ENCODE peak calls at places on chromosomes 4 and X, in five cellular contexts. One of them, this sample, is unnamed.

GRCh38 chr4:115028682-115029385 is 84.6 kb downstream of the NDST4 start:
- DNase-seq in ovary: no peak
- DNase-seq in lower leg skin: no peak
- DNase-seq in nephron progenitor cell: no peak
- DNase-seq in bronchial epithelial cell: no peak
- DNase-seq in this sample: no peak

GRCh38 chr4:89800527-89801103 is 36.3 kb downstream of the SNCA start:
- DNase-seq in ovary: no peak
- DNase-seq in lower leg skin: no peak
- DNase-seq in nephron progenitor cell: no peak
- DNase-seq in bronchial epithelial cell: peak; percentile 47
- DNase-seq in this sample: peak; percentile 2

GRCh38 chr4:38177792-38178665 is 217.8 kb downstream of the PTTG2 start:
- DNase-seq in ovary: peak; percentile 68
- DNase-seq in lower leg skin: peak; percentile 81
- DNase-seq in nephron progenitor cell: no peak
- DNase-seq in bronchial epithelial cell: no peak
- DNase-seq in this sample: peak; percentile 62

GRCh38 chr4:41752081-41752836 is 3.7 kb upstream of the PHOX2B start:
- DNase-seq in ovary: no peak
- DNase-seq in lower leg skin: no peak
- DNase-seq in nephron progenitor cell: no peak
- DNase-seq in bronchial epithelial cell: no peak
- DNase-seq in this sample: no peak

GRCh38 chrX:109485470-109486340 is 3.8 kb upstream of the GUCY2F start:
- DNase-seq in ovary: peak; percentile 34
- DNase-seq in lower leg skin: peak; percentile 44
- DNase-seq in nephron progenitor cell: peak; percentile 74
- DNase-seq in bronchial epithelial cell: peak; percentile 50
- DNase-seq in this sample: peak; percentile 76

GRCh38 chrX:113935516-113935915 is 648.4 kb upstream of the HTR2C start:
- DNase-seq in ovary: no peak
- DNase-seq in lower leg skin: no peak
- DNase-seq in nephron progenitor cell: no peak
- DNase-seq in bronchial epithelial cell: no peak
- DNase-seq in this sample: peak; percentile 2

GRCh38 chr4:95181446-95182306 is 367.1 kb downstream of the UNC5C start:
- DNase-seq in ovary: no peak
- DNase-seq in lower leg skin: no peak
- DNase-seq in nephron progenitor cell: peak; percentile 50
- DNase-seq in bronchial epithelial cell: no peak
- DNase-seq in this sample: no peak

GRCh38 chr4:152020073-152020472 is 259.3 kb upstream of the GATB start:
- DNase-seq in ovary: no peak
- DNase-seq in lower leg skin: no peak
- DNase-seq in nephron progenitor cell: no peak
- DNase-seq in bronchial epithelial cell: no peak
- DNase-seq in this sample: no peak

GRCh38 chr4:80173841-80174240 is 23.5 kb upstream of the PRDM8 start:
- DNase-seq in ovary: no peak
- DNase-seq in lower leg skin: no peak
- DNase-seq in nephron progenitor cell: no peak
- DNase-seq in bronchial epithelial cell: no peak
- DNase-seq in this sample: peak; percentile 61

GRCh38 chrX:5708209-5708608 is 520.5 kb downstream of the NLGN4X start:
- DNase-seq in ovary: no peak
- DNase-seq in lower leg skin: no peak
- DNase-seq in nephron progenitor cell: no peak
- DNase-seq in bronchial epithelial cell: no peak
- DNase-seq in this sample: no peak

GRCh38 chrX:16664626-16665025 is 14.7 kb downstream of the S100G start:
- DNase-seq in ovary: no peak
- DNase-seq in lower leg skin: no peak
- DNase-seq in nephron progenitor cell: no peak
- DNase-seq in bronchial epithelial cell: no peak
- DNase-seq in this sample: no peak
- TF ChIP-seq CTCF in ovary: no peak
- TF ChIP-seq CTCF in lower leg skin: no peak
- TF ChIP-seq CTCF in nephron progenitor cell: no peak
- TF ChIP-seq CTCF in bronchial epithelial cell: no peak
- TF ChIP-seq CTCF in this sample: no peak

GRCh38 chr4:2301221-2301642 is 39.3 kb upstream of the MXD4 start:
- DNase-seq in ovary: no peak
- DNase-seq in lower leg skin: no peak
- DNase-seq in nephron progenitor cell: no peak
- DNase-seq in bronchial epithelial cell: no peak
- DNase-seq in this sample: no peak

GRCh38 chr4:2303121-2303685 is 41.3 kb upstream of the MXD4 start:
- DNase-seq in ovary: no peak
- DNase-seq in lower leg skin: no peak
- DNase-seq in nephron progenitor cell: no peak
- DNase-seq in bronchial epithelial cell: no peak
- DNase-seq in this sample: no peak

GRCh38 chr4:2300431-2300861 is 38.5 kb upstream of the MXD4 start:
- DNase-seq in ovary: no peak
- DNase-seq in lower leg skin: no peak
- DNase-seq in nephron progenitor cell: no peak
- DNase-seq in bronchial epithelial cell: no peak
- DNase-seq in this sample: no peak

GRCh38 chr4:2302387-2303119 is 40.6 kb upstream of the MXD4 start:
- DNase-seq in ovary: no peak
- DNase-seq in lower leg skin: no peak
- DNase-seq in nephron progenitor cell: no peak
- DNase-seq in bronchial epithelial cell: no peak
- DNase-seq in this sample: no peak

GRCh38 chr4:2301806-2302205 is 39.9 kb upstream of the MXD4 start:
- DNase-seq in ovary: no peak
- DNase-seq in lower leg skin: no peak
- DNase-seq in nephron progenitor cell: no peak
- DNase-seq in bronchial epithelial cell: no peak
- DNase-seq in this sample: no peak
- TF ChIP-seq CTCF in ovary: no peak
- TF ChIP-seq CTCF in lower leg skin: no peak
- TF ChIP-seq CTCF in nephron progenitor cell: no peak
- TF ChIP-seq CTCF in bronchial epithelial cell: no peak
- TF ChIP-seq CTCF in this sample: no peak

GRCh38 chrX:136166221-136166855 is 19.0 kb downstream of the FHL1 start:
- DNase-seq in ovary: no peak
- DNase-seq in lower leg skin: no peak
- DNase-seq in nephron progenitor cell: no peak
- DNase-seq in bronchial epithelial cell: peak; percentile 39
- DNase-seq in this sample: peak; percentile 43
- TF ChIP-seq CTCF in ovary: no peak
- TF ChIP-seq CTCF in lower leg skin: no peak
- TF ChIP-seq CTCF in nephron progenitor cell: no peak
- TF ChIP-seq CTCF in bronchial epithelial cell: peak; percentile 27
- TF ChIP-seq CTCF in this sample: peak; percentile 40

DNA sequence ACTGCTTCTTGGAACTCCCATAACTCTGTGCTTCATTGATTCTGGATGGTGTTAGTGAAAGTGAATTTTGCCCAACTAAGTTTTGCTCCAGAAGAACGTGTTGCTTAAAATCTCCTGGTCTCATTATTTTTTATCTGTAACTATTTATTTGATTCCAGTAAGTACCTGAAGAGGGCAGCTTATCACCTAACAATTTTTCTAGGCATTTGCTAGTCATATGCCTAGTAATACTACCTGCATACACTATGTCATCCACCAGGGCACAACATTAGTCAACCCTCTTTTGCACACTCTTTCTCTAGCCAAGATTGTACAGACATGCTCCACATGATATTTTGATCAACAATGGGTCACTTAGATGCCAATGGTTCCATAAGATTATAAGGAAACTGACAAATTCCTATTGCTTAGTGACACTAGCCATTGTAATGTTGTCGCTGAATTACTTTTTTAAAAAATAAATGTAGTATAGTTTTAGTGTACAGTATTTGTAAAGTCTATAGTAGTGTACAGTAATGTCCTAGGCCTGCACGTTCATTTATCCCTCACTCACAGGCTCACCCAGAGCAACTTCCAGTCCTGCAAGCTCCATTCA is 499.9 kb upstream of the AADAT start:
- DNase-seq in ovary: no peak
- DNase-seq in lower leg skin: no peak
- DNase-seq in nephron progenitor cell: no peak
- DNase-seq in bronchial epithelial cell: peak; percentile 57
- DNase-seq in this sample: peak; percentile 61
- TF ChIP-seq CTCF in ovary: no peak
- TF ChIP-seq CTCF in lower leg skin: no peak
- TF ChIP-seq CTCF in nephron progenitor cell: peak; percentile 44
- TF ChIP-seq CTCF in bronchial epithelial cell: peak; percentile 21
- TF ChIP-seq CTCF in this sample: peak; percentile 34

GRCh38 chr4:169807934-169808333 is 50.2 kb upstream of the HPF1 start:
- DNase-seq in ovary: no peak
- DNase-seq in lower leg skin: no peak
- DNase-seq in nephron progenitor cell: no peak
- DNase-seq in bronchial epithelial cell: no peak
- DNase-seq in this sample: no peak

GRCh38 chr4:169803417-169803816 is 45.7 kb upstream of the HPF1 start:
- DNase-seq in ovary: no peak
- DNase-seq in lower leg skin: no peak
- DNase-seq in nephron progenitor cell: no peak
- DNase-seq in bronchial epithelial cell: peak; percentile 10
- DNase-seq in this sample: peak; percentile 13

GRCh38 chr4:169800541-169800940 is 42.8 kb upstream of the HPF1 start:
- DNase-seq in ovary: no peak
- DNase-seq in lower leg skin: no peak
- DNase-seq in nephron progenitor cell: no peak
- DNase-seq in bronchial epithelial cell: no peak
- DNase-seq in this sample: no peak

GRCh38 chr4:169799260-169799659 is 41.5 kb upstream of the HPF1 start:
- DNase-seq in ovary: no peak
- DNase-seq in lower leg skin: no peak
- DNase-seq in nephron progenitor cell: no peak
- DNase-seq in bronchial epithelial cell: no peak
- DNase-seq in this sample: no peak

DNA sequence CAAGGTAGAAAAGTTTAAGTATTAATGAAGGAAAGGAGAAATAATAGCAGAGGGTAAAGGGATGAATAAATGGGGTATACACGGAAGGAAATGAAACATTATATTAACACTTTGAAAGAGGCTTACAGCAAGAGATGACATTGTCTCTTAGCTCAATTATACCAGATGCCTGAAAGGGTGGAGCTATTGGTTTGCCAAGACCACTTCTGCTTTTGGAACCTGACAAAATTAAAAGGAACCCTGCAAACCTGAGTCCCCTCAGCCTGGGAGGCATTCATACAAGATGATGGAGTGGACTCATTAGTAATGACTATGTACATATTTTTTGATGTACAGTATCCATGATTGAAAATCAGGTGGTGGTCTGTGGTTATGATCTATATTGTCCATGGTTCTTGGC is 45.1 kb upstream of the HPF1 start:
- DNase-seq in ovary: no peak
- DNase-seq in lower leg skin: no peak
- DNase-seq in nephron progenitor cell: no peak
- DNase-seq in bronchial epithelial cell: no peak
- DNase-seq in this sample: no peak
- TF ChIP-seq CTCF in ovary: no peak
- TF ChIP-seq CTCF in lower leg skin: no peak
- TF ChIP-seq CTCF in nephron progenitor cell: no peak
- TF ChIP-seq CTCF in bronchial epithelial cell: no peak
- TF ChIP-seq CTCF in this sample: no peak

DNA sequence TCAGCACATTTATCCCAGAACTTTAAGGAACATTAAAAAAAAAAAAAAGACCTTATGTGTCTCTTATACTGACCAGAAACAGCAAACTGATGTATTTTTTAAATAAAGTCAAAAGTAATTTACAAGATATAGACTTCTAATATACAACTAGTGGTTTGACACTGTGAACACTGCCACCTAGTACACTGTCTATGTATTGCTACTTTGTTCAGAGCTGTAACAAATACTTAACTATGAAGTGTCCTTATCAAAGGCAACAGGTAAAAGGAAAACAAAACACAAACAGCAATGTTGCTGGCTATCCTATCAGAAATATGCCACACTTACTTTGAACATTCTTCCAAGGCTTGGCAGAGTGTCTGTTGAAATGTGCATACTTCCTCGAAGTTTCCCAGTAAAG is 60.4 kb downstream of the CD40LG start:
- DNase-seq in ovary: no peak
- DNase-seq in lower leg skin: no peak
- DNase-seq in nephron progenitor cell: no peak
- DNase-seq in bronchial epithelial cell: peak; percentile 21
- DNase-seq in this sample: peak; percentile 20
- TF ChIP-seq CTCF in ovary: no peak
- TF ChIP-seq CTCF in lower leg skin: no peak
- TF ChIP-seq CTCF in nephron progenitor cell: peak; percentile 28
- TF ChIP-seq CTCF in bronchial epithelial cell: peak; percentile 19
- TF ChIP-seq CTCF in this sample: peak; percentile 51

GRCh38 chr4:47519239-47519883 is 34.3 kb downstream of the ATP10D start:
- DNase-seq in ovary: no peak
- DNase-seq in lower leg skin: no peak
- DNase-seq in nephron progenitor cell: no peak
- DNase-seq in bronchial epithelial cell: no peak
- DNase-seq in this sample: no peak
- TF ChIP-seq CTCF in ovary: no peak
- TF ChIP-seq CTCF in lower leg skin: no peak
- TF ChIP-seq CTCF in nephron progenitor cell: no peak
- TF ChIP-seq CTCF in bronchial epithelial cell: no peak
- TF ChIP-seq CTCF in this sample: no peak

DNA sequence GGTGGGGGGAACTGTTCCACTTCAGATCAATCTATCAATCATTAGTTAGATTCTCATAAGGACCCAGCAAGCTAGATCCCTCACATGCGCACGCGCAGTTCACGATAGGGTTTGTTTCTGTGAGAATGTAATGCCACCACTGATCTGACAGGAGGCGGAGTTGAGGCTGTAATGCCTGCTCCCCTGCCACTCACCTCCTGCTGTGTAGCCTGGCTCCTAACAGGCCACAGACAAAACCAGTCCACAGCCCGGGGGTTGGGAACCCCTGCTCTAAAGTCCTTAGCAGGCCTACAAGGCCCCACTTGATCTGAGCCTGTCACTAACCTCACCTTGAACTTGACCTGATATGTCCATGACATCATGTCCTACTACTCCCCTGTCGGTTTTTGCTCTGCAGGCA is 30.3 kb downstream of the ARL9 start:
- DNase-seq in ovary: no peak
- DNase-seq in lower leg skin: no peak
- DNase-seq in nephron progenitor cell: no peak
- DNase-seq in bronchial epithelial cell: no peak
- DNase-seq in this sample: no peak
- TF ChIP-seq CTCF in ovary: no peak
- TF ChIP-seq CTCF in lower leg skin: no peak
- TF ChIP-seq CTCF in nephron progenitor cell: no peak
- TF ChIP-seq CTCF in bronchial epithelial cell: no peak
- TF ChIP-seq CTCF in this sample: no peak